ENCODE peak calls at places on chromosomes 1 and 21, in six cellular contexts. I, V, U, H, Z and A are unnamed samples. For H3K4me1 and H3K9me3, the result is how much of the 10 kb centered on the place peaks cover.

GRCh38 chr1:41394918-41395598 is 33.8 kb downstream of the FOXO6 start:
- DNase-seq in I (no peak), V (no peak), U (peak), H (peak), Z (no peak), A (no peak)

GRCh38 chr1:46026531-46026930 is 105.9 kb downstream of the PIK3R3 start:
- DNase-seq in I (no peak), V (no peak), U (no peak), H (no peak), Z (no peak), A (no peak)

GRCh38 chr1:181101581-181102226 is 13.2 kb downstream of the IER5 start:
- DNase-seq in I (no peak), V (no peak), U (no peak), H (peak), Z (no peak), A (no peak)

GRCh38 chr21:34343347-34344057 is 20.3 kb upstream of the KCNE2 start:
- DNase-seq in I (no peak), V (no peak), U (no peak), H (no peak), Z (no peak), A (no peak)

GRCh38 chr1:85224734-85225623 is 24.2 kb upstream of the SYDE2 start:
- DNase-seq in I (no peak), V (no peak), U (peak), H (peak), Z (no peak), A (no peak)

GRCh38 chr1:246564839-246565750 is 966 bp downstream of the TFB2M start:
- DNase-seq in I (no peak), V (no peak), U (no peak), H (peak), Z (no peak), A (no peak)

GRCh38 chr1:24020032-24020431 is 39.9 kb upstream of the SRSF10 start:
- DNase-seq in I (no peak), V (no peak), U (no peak), H (no peak), Z (no peak), A (peak)

GRCh38 chr1:197129698-197130097 is 16.8 kb downstream of the ASPM start:
- DNase-seq in I (no peak), V (no peak), U (no peak), H (no peak), Z (no peak), A (no peak)

GRCh38 chr1:202959276-202959620 is 1.1 kb upstream of the ADIPOR1 start:
- DNase-seq in I (no peak), V (no peak), U (peak), H (no peak), Z (no peak), A (no peak)

GRCh38 chr1:94579876-94580294 is 38.3 kb upstream of the F3 start:
- DNase-seq in I (no peak), V (no peak), U (peak), H (no peak), Z (no peak), A (peak)

GRCh38 chr1:8880068-8880676 is 1.7 kb upstream of the ENO1 start:
- DNase-seq in I (no peak), V (peak), U (peak), H (no peak), Z (no peak), A (peak)

GRCh38 chr1:248373761-248374160 is 1.8 kb upstream of the OR2T6 start:
- DNase-seq in I (no peak), V (no peak), U (no peak), H (no peak), Z (no peak), A (no peak)

GRCh38 chr1:194068444-194069167 is 882.2 kb upstream of the B3GALT2 start:
- DNase-seq in I (no peak), V (no peak), U (no peak), H (no peak), Z (no peak), A (no peak)

GRCh38 chr1:173149887-173150286 is 57.2 kb downstream of the TNFSF4 start:
- DNase-seq in I (no peak), V (no peak), U (no peak), H (no peak), Z (no peak), A (no peak)

GRCh38 chr1:84862810-84863251 is 30.2 kb downstream of the LPAR3 start:
- DNase-seq in I (no peak), V (no peak), U (no peak), H (no peak), Z (peak), A (no peak)

GRCh38 chr1:162538815-162539431 is 22.6 kb upstream of the UAP1 start:
- DNase-seq in I (no peak), V (no peak), U (no peak), H (no peak), Z (no peak), A (no peak)

GRCh38 chr1:63448741-63449140 is 74.3 kb downstream of the ITGB3BP start:
- DNase-seq in I (no peak), V (no peak), U (no peak), H (no peak), Z (no peak), A (no peak)

GRCh38 chr1:65001238-65001792 is 35.0 kb upstream of the JAK1 start:
- DNase-seq in I (no peak), V (peak), U (peak), H (peak), Z (peak), A (peak)

GRCh38 chr1:201156819-201157218 is 2.5 kb upstream of the TMEM9 start:
- DNase-seq in I (no peak), V (no peak), U (no peak), H (no peak), Z (no peak), A (no peak)

GRCh38 chr1:116411784-116412479 is 38.9 kb downstream of the ATP1A1 start:
- DNase-seq in I (no peak), V (no peak), U (no peak), H (no peak), Z (no peak), A (no peak)

GRCh38 chr1:89931950-89932349 is 63.0 kb upstream of the ZNF326 start:
- DNase-seq in I (no peak), V (no peak), U (no peak), H (no peak), Z (no peak), A (no peak)

GRCh38 chr21:42304556-42305454 is 10.4 kb downstream of the TFF3 start:
- DNase-seq in I (peak), V (no peak), U (no peak), H (no peak), Z (peak), A (no peak)

GRCh38 chr1:89578940-89579684 is 53.8 kb upstream of the LRRC8C start:
- DNase-seq in I (no peak), V (no peak), U (no peak), H (no peak), Z (no peak), A (no peak)

GRCh38 chr1:95467036-95467435 is 233.0 kb downstream of the RWDD3 start:
- DNase-seq in I (no peak), V (no peak), U (no peak), H (no peak), Z (no peak), A (no peak)

GRCh38 chr1:24316659-24317058 is 2.5 kb upstream of the GRHL3 start:
- DNase-seq in I (no peak), V (no peak), U (no peak), H (no peak), Z (no peak), A (no peak)

GRCh38 chr1:89199515-89199914 is 773 bp upstream of the GBP4 start:
- DNase-seq in I (no peak), V (no peak), U (no peak), H (no peak), Z (no peak), A (no peak)

GRCh38 chr21:45537111-45537745 is 5.0 kb downstream of the SLC19A1 start:
- DNase-seq in I (peak), V (no peak), U (no peak), H (no peak), Z (no peak), A (peak)

GRCh38 chr1:209601809-209602657 is 18.5 kb downstream of the CAMK1G start:
- DNase-seq in I (no peak), V (no peak), U (no peak), H (peak), Z (no peak), A (peak)

GRCh38 chr21:44496900-44497550 is 41.7 kb downstream of the LRRC3 start:
- DNase-seq in I (no peak), V (no peak), U (no peak), H (peak), Z (no peak), A (peak)

DNA sequence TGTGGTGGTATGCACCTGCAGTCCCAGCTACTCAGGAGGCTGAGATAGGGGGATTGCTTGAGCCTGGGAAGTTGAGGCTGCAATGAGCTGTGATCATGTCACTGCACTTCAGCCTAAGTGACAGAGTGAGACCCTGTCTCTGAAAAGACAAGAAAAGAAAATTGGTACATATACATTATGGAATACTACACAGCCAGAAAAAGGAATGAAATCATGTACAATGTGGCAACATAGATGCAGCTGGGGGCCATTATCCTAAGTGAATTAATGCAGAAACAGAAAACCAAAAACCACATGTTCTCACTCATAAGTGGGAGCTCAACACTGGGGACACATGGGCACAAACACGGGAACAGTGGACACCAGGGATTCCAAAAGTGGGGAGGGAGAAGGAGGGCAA is 7.1 kb upstream of the CFAP107 start:
- DNase-seq in I (no peak), V (no peak), U (no peak), H (no peak), Z (no peak), A (no peak)
- H3K4me1 ChIP-seq in I (under half), V (under half), U (under half), H (under half), Z (under half), A (under half)

DNA sequence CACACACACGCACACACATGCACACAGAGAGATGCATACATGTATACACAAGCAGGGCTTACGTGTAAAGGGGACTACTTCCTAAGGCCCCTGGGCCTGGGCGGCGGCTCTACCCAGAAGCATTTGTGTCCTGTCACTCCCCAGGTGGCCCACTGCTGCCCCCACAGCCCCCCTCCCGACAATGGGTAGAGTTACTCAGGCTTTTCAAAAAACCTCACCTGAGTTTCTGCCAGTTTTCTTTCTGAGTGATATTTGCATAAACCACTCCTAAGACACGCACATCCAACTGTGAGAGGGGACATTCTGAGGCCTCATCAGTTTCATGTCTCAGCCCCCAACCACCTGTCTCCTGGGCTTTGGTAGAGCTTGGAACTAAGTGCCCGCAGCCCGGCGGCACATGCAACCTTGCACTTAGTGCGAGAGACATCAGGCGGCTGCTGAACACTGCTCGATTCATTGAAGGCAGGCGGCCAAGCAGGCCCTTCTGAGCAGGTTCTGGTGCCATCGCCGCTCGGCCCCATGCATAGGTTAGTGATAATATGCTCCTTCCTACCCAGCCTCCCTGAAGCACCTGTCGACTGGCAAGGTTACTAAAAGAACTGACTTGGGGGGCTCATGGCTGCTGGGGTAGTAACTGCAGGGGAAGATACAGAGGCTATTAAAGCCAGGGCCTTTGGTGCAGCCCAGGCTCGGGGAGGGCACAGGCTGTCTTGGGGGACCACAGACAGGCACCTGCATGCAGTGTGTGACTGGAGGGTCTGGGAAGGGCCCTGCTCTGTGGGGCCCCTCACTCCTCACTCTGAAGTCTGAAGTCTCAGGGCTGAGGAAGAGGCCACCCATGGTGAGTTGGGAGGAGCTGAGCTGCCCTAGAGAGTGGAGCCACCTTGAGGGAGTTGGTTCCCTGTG is 364.2 kb upstream of the VAMP3 start:
- DNase-seq in I (no peak), V (no peak), U (no peak), H (no peak), Z (no peak), A (no peak)
- TF ChIP-seq CTCF in I (no peak), V (no peak), U (no peak), H (no peak), Z (no peak), A (no peak)

GRCh38 chr21:26916799-26917198 is 50.1 kb downstream of the ADAMTS5 start:
- DNase-seq in I (no peak), V (no peak), U (no peak), H (no peak), Z (no peak), A (no peak)

GRCh38 chr21:26909972-26910371 is 56.9 kb downstream of the ADAMTS5 start:
- DNase-seq in I (no peak), V (no peak), U (no peak), H (peak), Z (no peak), A (no peak)

DNA sequence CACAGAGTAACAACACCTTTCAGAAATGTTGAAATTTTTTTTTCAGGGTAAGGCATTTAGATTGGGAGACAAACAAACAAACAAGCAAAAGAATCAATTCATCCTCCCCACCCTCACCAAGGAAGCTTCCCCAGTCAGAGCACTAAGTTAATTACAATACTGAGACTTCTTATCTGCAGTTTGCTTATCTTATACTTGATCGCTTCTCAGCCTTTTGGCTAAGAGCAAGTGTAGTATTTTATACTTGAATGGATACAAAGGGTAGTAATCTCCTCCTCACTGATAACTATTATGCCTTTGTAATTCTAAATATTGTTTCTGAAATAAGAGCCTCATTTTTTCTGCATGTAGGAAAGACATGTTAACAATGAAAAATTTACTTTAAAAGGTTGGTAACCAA is 54.4 kb downstream of the ADAMTS5 start:
- DNase-seq in I (no peak), V (no peak), U (no peak), H (no peak), Z (no peak), A (no peak)
- H3K9me3 ChIP-seq in I (under half), V (under half), U (under half), H (under half), Z (under half), A (under half)

GRCh38 chr1:179351281-179351680 is 14.5 kb upstream of the AXDND1 start:
- DNase-seq in I (no peak), V (no peak), U (no peak), H (no peak), Z (no peak), A (no peak)

GRCh38 chr1:179353546-179353945 is 12.2 kb upstream of the AXDND1 start:
- DNase-seq in I (no peak), V (peak), U (no peak), H (no peak), Z (no peak), A (no peak)
- H3K4me1 ChIP-seq in I (under half), V (under half), U (under half), H (under half), Z (under half), A (under half)

GRCh38 chr21:39082656-39083376 is 100.4 kb downstream of the PSMG1 start:
- DNase-seq in I (no peak), V (no peak), U (peak), H (peak), Z (no peak), A (no peak)
- TF ChIP-seq CTCF in I (no peak), V (no peak), U (no peak), H (no peak), Z (no peak), A (no peak)

GRCh38 chr21:30255679-30256078 is 27.1 kb downstream of the KRTAP24-1 start:
- DNase-seq in I (no peak), V (no peak), U (no peak), H (no peak), Z (no peak), A (no peak)
- H3K9me3 ChIP-seq in I (under half), V (under half), U (under half), H (under half), Z (under half), A (under half)

GRCh38 chr21:37562920-37563640 is 196.5 kb downstream of the DYRK1A start:
- DNase-seq in I (no peak), V (no peak), U (peak), H (no peak), Z (peak), A (peak)

GRCh38 chr21:37561941-37562919 is 195.7 kb downstream of the DYRK1A start:
- DNase-seq in I (no peak), V (no peak), U (no peak), H (no peak), Z (no peak), A (no peak)

GRCh38 chr21:37560385-37560784 is 193.8 kb downstream of the DYRK1A start:
- DNase-seq in I (no peak), V (no peak), U (no peak), H (no peak), Z (no peak), A (no peak)

GRCh38 chr21:37563641-37564340 is 197.2 kb downstream of the DYRK1A start:
- DNase-seq in I (peak), V (peak), U (peak), H (peak), Z (peak), A (peak)

DNA sequence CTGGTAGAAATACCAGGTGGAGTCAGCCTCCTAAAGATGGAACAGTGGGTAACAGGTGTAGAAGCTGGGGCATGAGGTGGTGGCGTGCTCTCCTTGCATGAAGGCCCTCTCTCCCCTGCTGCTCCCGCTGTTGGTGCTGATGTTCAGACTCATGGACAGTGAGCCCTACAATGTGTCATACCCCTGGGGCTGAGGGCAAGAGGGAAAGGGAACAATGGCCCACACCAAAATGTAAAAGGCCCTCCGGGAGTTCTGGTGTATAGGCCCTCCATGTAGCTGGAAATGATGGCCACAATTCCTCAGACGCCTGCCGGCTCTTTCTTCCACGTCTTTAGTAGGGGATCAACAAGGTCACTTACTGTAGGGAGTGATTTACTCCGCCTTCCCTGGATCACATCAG is 194.9 kb downstream of the DYRK1A start:
- DNase-seq in I (no peak), V (no peak), U (no peak), H (no peak), Z (no peak), A (no peak)
- H3K4me1 ChIP-seq in I (under half), V (under half), U (under half), H (under half), Z (under half), A (under half)

GRCh38 chr1:183239220-183239742 is 53.2 kb downstream of the LAMC2 start:
- DNase-seq in I (no peak), V (no peak), U (no peak), H (no peak), Z (no peak), A (no peak)
- TF ChIP-seq CTCF in I (no peak), V (no peak), U (no peak), H (peak), Z (no peak), A (no peak)

GRCh38 chr1:2918441-2918840 is 102.8 kb upstream of the ACTRT2 start:
- DNase-seq in I (no peak), V (no peak), U (no peak), H (no peak), Z (no peak), A (no peak)

GRCh38 chr1:2914702-2915101 is 106.6 kb upstream of the ACTRT2 start:
- DNase-seq in I (no peak), V (no peak), U (no peak), H (no peak), Z (no peak), A (no peak)

GRCh38 chr1:2916153-2916552 is 105.1 kb upstream of the ACTRT2 start:
- DNase-seq in I (no peak), V (no peak), U (no peak), H (no peak), Z (no peak), A (no peak)

GRCh38 chr1:2917284-2917683 is 104.0 kb upstream of the ACTRT2 start:
- DNase-seq in I (no peak), V (no peak), U (no peak), H (no peak), Z (no peak), A (no peak)

DNA sequence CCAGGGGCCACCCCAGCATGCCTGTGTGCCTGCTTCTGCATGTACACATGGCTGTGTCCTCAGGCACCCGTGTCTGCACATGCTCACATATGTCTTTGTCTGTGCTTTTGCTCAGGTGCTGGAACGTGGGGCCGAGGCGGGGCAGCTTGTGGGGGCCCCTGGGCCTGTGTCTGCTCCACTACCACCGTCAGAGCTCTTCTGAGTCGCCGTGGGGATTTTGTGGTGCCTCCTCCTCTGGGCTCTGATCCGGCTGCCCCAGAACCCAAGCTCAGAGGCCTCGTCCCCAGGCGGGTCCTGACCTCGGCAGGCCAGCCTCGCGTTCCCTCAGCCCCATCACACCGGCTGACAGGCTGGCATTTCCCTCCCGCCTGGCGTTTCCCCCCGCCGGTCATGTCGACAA is 104.6 kb upstream of the ACTRT2 start:
- DNase-seq in I (no peak), V (no peak), U (no peak), H (no peak), Z (no peak), A (no peak)
- H3K9me3 ChIP-seq in I (under half), V (under half), U (under half), H (under half), Z (under half), A (under half)

GRCh38 chr1:167631987-167632680 is 2.1 kb downstream of the RCSD1 start:
- DNase-seq in I (no peak), V (no peak), U (no peak), H (no peak), Z (no peak), A (no peak)
- H3K4me1 ChIP-seq in I (under half), V (under half), U (half or more), H (under half), Z (half or more), A (half or more)